ENCODE peak calls at places on chromosomes 11 and 22, in seven cellular contexts. G is K562, A is tibial nerve, X is heart left ventricle, M is spleen, V is breast epithelium, O is right lobe of liver. S is an unnamed sample. For H3K4me1, the result is how much of the 10 kb centered on the place peaks cover.

GRCh38 chr11:64060861-64061444 is 25.2 kb downstream of the FLRT1 start:
- DNase-seq in G (peak), A (no peak), X (peak), V (no peak), M (peak), O (no peak), S (peak)

GRCh38 chr11:72921028-72921716 is 107.0 kb downstream of the ATG16L2 start:
- DNase-seq in M (no peak), V (no peak), O (no peak), A (no peak), G (no peak), X (no peak), S (no peak)

GRCh38 chr11:114098927-114099326 is 39.4 kb downstream of the ZBTB16 start:
- DNase-seq in A (no peak), G (no peak), O (no peak), V (no peak), X (no peak), M (no peak), S (no peak)

GRCh38 chr11:64112771-64113461 is 53.0 kb downstream of the MACROD1 start:
- DNase-seq in V (no peak), O (no peak), X (no peak), G (no peak), A (no peak), M (no peak), S (no peak)

GRCh38 chr22:46777609-46777970 is 15.1 kb downstream of the TBC1D22A start:
- DNase-seq in V (no peak), A (peak), O (no peak), G (no peak), M (peak), X (peak), S (peak)

GRCh38 chr11:44110231-44110679 is 14.8 kb downstream of the EXT2 start:
- DNase-seq in M (no peak), X (peak), O (no peak), A (peak), V (peak), G (peak), S (peak)

GRCh38 chr22:46233231-46233630 is 16.9 kb downstream of the CDPF1 start:
- DNase-seq in O (no peak), X (peak), A (no peak), V (no peak), G (no peak), M (peak), S (no peak)

GRCh38 chr22:19610518-19611253 is 86.5 kb upstream of the CLDN5 start:
- DNase-seq in X (no peak), O (no peak), M (no peak), V (no peak), G (no peak), A (no peak), S (peak)

GRCh38 chr11:83152245-83152644 is 4.7 kb upstream of the PCF11 start:
- DNase-seq in V (no peak), X (no peak), G (peak), A (no peak), O (no peak), M (no peak), S (no peak)

GRCh38 chr22:38403806-38404205 is 51.2 kb downstream of the KCNJ4 start:
- DNase-seq in O (no peak), A (no peak), X (no peak), V (peak), G (no peak), M (no peak), S (no peak)

GRCh38 chr11:1024597-1025409 is 11.7 kb downstream of the MUC6 start:
- DNase-seq in V (no peak), G (no peak), M (no peak), O (no peak), X (no peak), A (no peak), S (no peak)

GRCh38 chr22:49791682-49792081 is 36.0 kb downstream of the BRD1 start:
- DNase-seq in O (no peak), X (no peak), V (no peak), M (no peak), A (no peak), G (no peak), S (no peak)

GRCh38 chr11:77146261-77147035 is 18.4 kb downstream of the MYO7A start:
- DNase-seq in M (no peak), V (no peak), X (no peak), A (no peak), G (no peak), O (peak), S (no peak)

GRCh38 chr11:45858751-45859398 is 11.6 kb downstream of the CRY2 start:
- DNase-seq in M (no peak), A (no peak), G (no peak), V (no peak), X (no peak), O (no peak), S (no peak)

GRCh38 chr11:71251159-71251721 is 1.1 kb downstream of the SHANK2 start:
- DNase-seq in O (no peak), A (no peak), G (no peak), M (no peak), V (no peak), X (no peak), S (no peak)

GRCh38 chr22:43343262-43343988 is at the start of gene SCUBE1:
- DNase-seq in V (peak), A (peak), M (peak), G (peak), O (peak), X (peak), S (peak)

GRCh38 chr11:86482684-86483083 is 108.0 kb downstream of the CCDC81 start:
- DNase-seq in V (no peak), A (no peak), X (no peak), O (no peak), M (no peak), G (no peak), S (no peak)

DNA sequence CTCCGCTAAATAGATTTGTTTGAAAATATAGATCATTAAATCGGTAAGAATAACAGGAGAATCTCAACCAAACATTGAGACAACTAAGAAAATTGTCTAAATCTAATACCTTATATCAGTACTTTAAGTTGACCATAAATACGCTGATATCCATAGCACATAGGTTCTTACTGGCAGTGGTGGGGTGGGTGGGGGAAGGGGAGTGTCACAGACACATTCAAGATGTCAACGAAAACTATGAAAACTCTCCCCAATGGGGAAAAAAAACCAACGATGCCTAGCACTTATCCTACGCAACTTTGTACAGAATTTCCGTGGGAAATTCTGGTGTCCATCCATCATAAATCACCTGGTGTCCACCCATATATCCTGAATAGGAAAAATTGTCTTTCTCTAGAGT is 6.2 kb downstream of the GRAP2 start:
- DNase-seq in M (no peak), O (no peak), A (no peak), G (no peak), X (no peak), V (no peak), S (no peak)
- H3K27ac ChIP-seq in M (no peak), O (no peak), A (no peak), G (peak), X (no peak), V (no peak), S (peak)

DNA sequence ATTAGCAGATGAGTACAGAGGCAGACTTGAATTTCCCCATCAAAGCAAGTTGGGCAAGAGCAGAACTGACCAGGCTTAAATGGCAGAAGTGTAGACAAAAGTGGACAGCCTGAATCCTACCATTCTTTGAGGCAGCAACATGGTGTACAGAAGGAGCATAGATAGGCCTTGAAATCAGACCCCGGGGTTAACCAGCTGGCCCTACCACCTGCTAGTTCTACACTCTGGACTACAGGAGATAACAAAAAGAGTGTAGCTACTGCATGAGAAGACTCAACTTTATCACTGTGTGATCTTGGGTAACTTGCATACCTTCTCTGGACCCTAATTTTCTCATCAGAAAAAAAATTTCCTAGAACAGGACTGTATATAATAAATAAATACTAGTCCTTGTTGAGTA is 427.5 kb upstream of the CADM1 start:
- DNase-seq in O (no peak), V (no peak), X (no peak), A (no peak), M (no peak), G (no peak), S (no peak)
- H3K4me1 ChIP-seq in O (under half), V (under half), X (under half), A (under half), M (under half), G (under half), S (under half)

GRCh38 chr11:7907121-7907520 is 23.9 kb downstream of the OR10A6 start:
- DNase-seq in G (no peak), V (no peak), A (no peak), M (no peak), X (no peak), O (no peak), S (no peak)

GRCh38 chr11:7905549-7905948 is 25.5 kb downstream of the OR10A6 start:
- DNase-seq in O (no peak), A (no peak), M (no peak), X (no peak), G (no peak), V (no peak), S (no peak)

GRCh38 chr11:7904910-7905309 is 26.2 kb downstream of the OR10A6 start:
- DNase-seq in A (no peak), V (no peak), G (no peak), X (no peak), M (no peak), O (no peak), S (no peak)

GRCh38 chr11:7905961-7906429 is 25.1 kb downstream of the OR10A6 start:
- DNase-seq in X (no peak), A (no peak), O (no peak), G (no peak), V (peak), M (no peak), S (no peak)

DNA sequence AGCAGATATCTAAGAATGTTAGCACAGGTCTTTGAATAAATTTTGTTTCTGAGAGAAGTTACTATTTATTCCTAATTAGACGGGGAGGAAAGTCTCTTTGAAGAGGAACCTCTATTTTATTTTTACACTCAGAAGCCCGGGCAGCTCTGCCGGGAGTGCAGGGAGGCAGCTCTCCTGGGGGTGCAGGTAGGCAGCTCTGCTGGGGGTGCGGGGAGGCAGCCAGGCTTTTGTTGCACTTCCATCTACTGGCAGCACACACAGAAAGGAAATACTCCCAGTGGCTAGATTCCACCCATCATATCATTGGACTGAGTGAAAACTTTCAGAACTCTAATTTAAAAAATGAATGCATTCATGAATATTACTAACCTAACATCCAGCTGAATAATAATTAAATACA is 24.6 kb downstream of the OR10A6 start:
- DNase-seq in V (peak), G (no peak), O (no peak), A (no peak), M (no peak), X (no peak), S (no peak)
- TF ChIP-seq POLR2A in V (no peak), G (no peak), O (no peak), A (no peak), M (no peak), X (no peak), S (no peak)

GRCh38 chr11:117037279-117037951 is 60.8 kb downstream of the SIK3 start:
- DNase-seq in A (no peak), O (no peak), V (no peak), G (no peak), X (no peak), M (no peak), S (no peak)
- H3K27ac ChIP-seq in A (no peak), O (no peak), V (peak), G (peak), X (no peak), M (peak), S (no peak)

DNA sequence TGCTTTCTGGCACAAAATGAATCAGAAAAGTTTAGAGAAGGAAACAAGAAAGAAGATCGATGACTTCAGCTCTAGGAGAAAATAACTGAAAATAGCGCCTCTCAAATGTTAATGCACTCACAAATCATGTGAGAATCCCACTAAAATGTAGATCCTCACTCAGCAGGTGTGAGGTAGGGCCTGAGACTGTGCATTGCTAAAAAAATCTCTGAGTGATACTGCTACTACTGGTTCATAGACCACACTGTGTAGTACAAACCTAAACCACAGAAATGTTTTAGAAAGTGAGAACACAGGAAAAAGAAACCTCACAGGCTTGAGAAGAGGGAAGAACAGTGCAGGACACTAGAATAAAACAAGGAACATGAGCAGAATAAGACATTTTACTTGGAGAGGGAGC is 2.0 kb downstream of the OR8D4 start:
- DNase-seq in M (no peak), V (no peak), A (no peak), X (no peak), G (no peak), O (no peak), S (no peak)
- H3K4me1 ChIP-seq in M (under half), V (under half), A (under half), X (under half), G (under half), O (under half), S (under half)

S was measured in Peyer's patch.